ENCODE peak calls at places on chromosomes 7 and 10, in nine cellular contexts. N is C1 segment of cervical spinal cord, U is NCI-H1930, O is anterior cingulate cortex, P is cardiac fibroblast, E is NCI-H1436 treated with DMSO at 0.1 percent for 48 hours, T is astrocyte, L is lung, K is NCI-H1694 treated with DMSO at 0.1 percent for 48 hours. X is an unnamed sample.

GRCh38 chr7:7779888-7780287 is 61.5 kb upstream of the RPA3 start:
- DNase-seq in K (no peak), O (no peak), U (no peak), N (no peak), P (no peak), E (no peak), T (no peak), L (no peak), X (no peak)

GRCh38 chr10:104028146-104028545 is 57.5 kb downstream of the COL17A1 start:
- DNase-seq in T (no peak), K (peak), E (no peak), O (peak), N (no peak), P (peak), L (no peak), U (no peak), X (no peak)

GRCh38 chr10:119520283-119520682 is 22.2 kb downstream of the RGS10 start:
- DNase-seq in O (no peak), K (no peak), N (no peak), U (no peak), P (no peak), T (no peak), L (no peak), E (no peak), X (no peak)

GRCh38 chr7:14751461-14751860 is 151.1 kb downstream of the DGKB start:
- DNase-seq in T (no peak), P (peak), L (no peak), N (no peak), O (no peak), E (no peak), K (no peak), U (no peak), X (no peak)

GRCh38 chr10:66180651-66181318 is 745.1 kb upstream of the LRRTM3 start:
- DNase-seq in T (peak), E (peak), N (no peak), P (peak), U (peak), O (no peak), L (no peak), K (peak), X (no peak)

GRCh38 chr7:149682038-149682437 is 91.3 kb downstream of the ZNF467 start:
- DNase-seq in U (no peak), E (no peak), P (no peak), K (no peak), O (no peak), N (no peak), L (no peak), T (no peak), X (no peak)

GRCh38 chr7:45563804-45564461 is 10.2 kb upstream of the ADCY1 start:
- DNase-seq in O (no peak), T (no peak), K (no peak), P (no peak), E (no peak), U (no peak), N (no peak), L (no peak), X (no peak)

GRCh38 chr7:1706721-1707613 is 36.9 kb downstream of the ELFN1 start:
- DNase-seq in E (no peak), N (no peak), L (no peak), T (no peak), K (no peak), P (no peak), U (no peak), O (no peak), X (no peak)

GRCh38 chr7:148255333-148255732 is 335.2 kb upstream of the C7orf33 start:
- DNase-seq in U (no peak), P (no peak), L (no peak), N (no peak), K (peak), O (no peak), E (no peak), T (no peak), X (no peak)

GRCh38 chr10:70909326-70909935 is 21.1 kb upstream of the PCBD1 start:
- DNase-seq in K (no peak), L (no peak), E (no peak), U (no peak), T (no peak), O (no peak), N (no peak), P (no peak), X (no peak)

GRCh38 chr10:44951827-44952226 is 7.8 kb upstream of the RASSF4 start:
- DNase-seq in O (no peak), E (no peak), K (no peak), T (no peak), U (no peak), N (no peak), L (no peak), P (no peak), X (no peak)

GRCh38 chr7:105779856-105780815 is 96.3 kb downstream of the ATXN7L1 start:
- DNase-seq in P (no peak), E (no peak), O (no peak), T (no peak), L (no peak), U (no peak), K (peak), N (no peak), X (no peak)

GRCh38 chr7:71229699-71230098 is 97.8 kb downstream of the GALNT17 start:
- DNase-seq in T (no peak), K (no peak), O (no peak), E (no peak), N (no peak), P (no peak), U (no peak), L (no peak), X (peak)

GRCh38 chr10:129685271-129685670 is 218.2 kb downstream of the MGMT start:
- DNase-seq in U (no peak), O (no peak), K (no peak), N (no peak), P (no peak), E (no peak), L (no peak), T (no peak), X (no peak)

GRCh38 chr7:130884437-130885417 is 150.7 kb upstream of the KLF14 start:
- DNase-seq in P (no peak), U (no peak), L (no peak), N (no peak), E (no peak), K (no peak), T (peak), O (no peak), X (peak)

GRCh38 chr10:16999665-17000451 is 129.8 kb downstream of the CUBN start:
- DNase-seq in E (no peak), O (no peak), U (no peak), N (no peak), P (peak), K (no peak), L (no peak), T (peak), X (no peak)

GRCh38 chr7:28483868-28484267 is 71.5 kb downstream of the CREB5 start:
- DNase-seq in O (no peak), N (no peak), L (no peak), P (no peak), K (no peak), T (peak), E (no peak), U (peak), X (no peak)

GRCh38 chr7:47045169-47045568 is 536.7 kb downstream of the TNS3 start:
- DNase-seq in O (no peak), K (no peak), U (no peak), L (peak), N (no peak), T (no peak), E (no peak), P (peak), X (peak)

GRCh38 chr10:98373691-98374090 is 41.3 kb downstream of the PYROXD2 start:
- DNase-seq in O (no peak), N (no peak), U (no peak), T (no peak), K (no peak), L (no peak), E (no peak), P (no peak), X (no peak)

GRCh38 chr10:28674782-28675181 is 2.5 kb upstream of the BAMBI start:
- DNase-seq in P (no peak), T (no peak), U (no peak), L (no peak), E (no peak), O (no peak), K (no peak), N (no peak), X (no peak)

GRCh38 chr7:20358106-20358505 is 27.4 kb downstream of the ITGB8 start:
- DNase-seq in N (no peak), U (no peak), O (no peak), T (no peak), L (no peak), K (no peak), P (no peak), E (no peak), X (no peak)

GRCh38 chr7:150855476-150856302 is 3.4 kb downstream of the AOC1 start:
- DNase-seq in K (no peak), O (no peak), N (no peak), E (no peak), L (no peak), P (no peak), T (no peak), U (no peak), X (no peak)

GRCh38 chr7:83546586-83546985 is 102.4 kb downstream of the SEMA3E start:
- DNase-seq in E (no peak), T (peak), N (no peak), L (no peak), O (no peak), K (no peak), U (no peak), P (peak), X (no peak)

GRCh38 chr7:87369216-87369615 is 23.8 kb downstream of the CROT start:
- DNase-seq in L (no peak), U (no peak), T (no peak), E (no peak), K (no peak), N (no peak), P (no peak), O (no peak), X (no peak)

GRCh38 chr7:152137476-152138025 is 112.1 kb downstream of the GALNT11 start:
- DNase-seq in L (no peak), O (no peak), K (no peak), E (no peak), N (no peak), T (peak), U (no peak), P (peak), X (no peak)

GRCh38 chr7:8781166-8781565 is 347.8 kb downstream of the NXPH1 start:
- DNase-seq in L (no peak), O (no peak), K (no peak), T (no peak), N (no peak), E (no peak), P (no peak), U (no peak), X (no peak)

GRCh38 chr7:47866120-47866519 is 82.1 kb downstream of the PKD1L1 start:
- DNase-seq in E (no peak), L (no peak), K (no peak), N (no peak), O (no peak), P (no peak), U (no peak), T (peak), X (no peak)

GRCh38 chr10:79355420-79356010 is 8.2 kb downstream of the PPIF start:
- DNase-seq in L (no peak), N (no peak), E (no peak), K (no peak), U (no peak), T (no peak), O (no peak), P (no peak), X (no peak)

GRCh38 chr10:96072673-96073072 is 29.3 kb downstream of the CCNJ start:
- DNase-seq in N (no peak), P (peak), T (no peak), K (no peak), E (no peak), U (no peak), O (no peak), L (no peak), X (no peak)

GRCh38 chr7:128383781-128384180 is 22.3 kb upstream of the PRRT4 start:
- DNase-seq in U (no peak), E (no peak), T (no peak), N (no peak), P (peak), L (no peak), O (no peak), K (no peak), X (no peak)

GRCh38 chr7:17121671-17122070 is 176.8 kb upstream of the AHR start:
- DNase-seq in U (no peak), K (no peak), E (no peak), O (no peak), P (no peak), T (no peak), L (no peak), N (no peak), X (no peak)

GRCh38 chr7:148503900-148504487 is 86.6 kb upstream of the C7orf33 start:
- DNase-seq in O (no peak), L (no peak), K (peak), T (peak), E (no peak), P (peak), U (no peak), N (no peak), X (no peak)

GRCh38 chr10:10520391-10521385 is 497.0 kb upstream of the CELF2 start:
- DNase-seq in P (no peak), K (no peak), L (no peak), T (no peak), O (no peak), E (no peak), U (no peak), N (no peak), X (no peak)

GRCh38 chr7:80449841-80450240 is 62.0 kb downstream of the GNAT3 start:
- DNase-seq in O (no peak), P (no peak), T (no peak), K (no peak), U (no peak), N (no peak), L (no peak), E (no peak), X (no peak)

GRCh38 chr7:138387755-138388475 is 72.1 kb upstream of the TRIM24 start:
- DNase-seq in N (no peak), U (no peak), E (no peak), P (no peak), K (no peak), L (no peak), O (no peak), T (no peak), X (no peak)

X was measured in thyroid gland.